ENCODE peak calls at places on chromosomes 11 and 22, in four cellular contexts. Y is omental fat pad, P is AG08396, H is GM19239. X is an unnamed sample.

GRCh38 chr11:65310756-65311155 is 3.9 kb upstream of the CDC42EP2 start:
- DNase-seq in Y (no peak), H (no peak), P (no peak), X (no peak)

GRCh38 chr11:68840661-68841653 is 759 bp downstream of the CPT1A start:
- DNase-seq in P (peak), Y (no peak), H (no peak), X (peak)

GRCh38 chr11:67556244-67556643 is 27.4 kb upstream of the GSTP1 start:
- DNase-seq in Y (no peak), H (no peak), P (no peak), X (no peak)

GRCh38 chr11:6705905-6706535 is 22.9 kb upstream of the MRPL17 start:
- DNase-seq in P (peak), Y (peak), H (peak), X (peak)

GRCh38 chr11:123839131-123839530 is 33.0 kb upstream of the OR6M1 start:
- DNase-seq in P (no peak), H (no peak), Y (no peak), X (no peak)

GRCh38 chr22:41445171-41446056 is 1.2 kb downstream of the TOB2 start:
- DNase-seq in H (no peak), P (no peak), Y (no peak), X (no peak)

GRCh38 chr22:22037229-22037628 is 54.6 kb upstream of the TOP3B start:
- DNase-seq in H (no peak), P (no peak), Y (no peak), X (no peak)

GRCh38 chr11:122398167-122398566 is 257.4 kb upstream of the UBASH3B start:
- DNase-seq in Y (no peak), P (no peak), H (no peak), X (no peak)

GRCh38 chr22:33438273-33438672 is 380.1 kb upstream of the SYN3 start:
- DNase-seq in H (no peak), Y (no peak), P (peak), X (peak)

GRCh38 chr11:86547727-86548126 is 124.7 kb downstream of the ME3 start:
- DNase-seq in Y (no peak), H (no peak), P (no peak), X (no peak)

GRCh38 chr11:126594921-126595367 is 239.5 kb downstream of the ST3GAL4 start:
- DNase-seq in P (no peak), H (no peak), Y (no peak), X (no peak)

GRCh38 chr11:73384871-73385692 is 8.9 kb downstream of the RELT start:
- DNase-seq in Y (no peak), P (no peak), H (peak), X (no peak)

GRCh38 chr11:108593214-108593909 is at the start of gene EXPH5:
- DNase-seq in P (peak), Y (peak), H (peak), X (peak)

GRCh38 chr11:45485070-45485716 is 180.2 kb downstream of the CHST1 start:
- DNase-seq in Y (no peak), P (no peak), H (no peak), X (no peak)

GRCh38 chr11:15923169-15923568 is 433.2 kb downstream of the SOX6 start:
- DNase-seq in Y (no peak), P (no peak), H (no peak), X (no peak)

GRCh38 chr11:113664069-113664980 is 41.8 kb downstream of the TMPRSS5 start:
- DNase-seq in H (no peak), Y (no peak), P (no peak), X (peak)

GRCh38 chr22:26139320-26139719 is 29.9 kb upstream of the SEZ6L start:
- DNase-seq in P (no peak), H (no peak), Y (no peak), X (no peak)

GRCh38 chr11:66343176-66343575 is 1.7 kb downstream of the BRMS1 start:
- DNase-seq in H (no peak), Y (no peak), P (no peak), X (no peak)

GRCh38 chr11:102599642-102600261 is 25.4 kb downstream of the MMP20 start:
- DNase-seq in P (peak), H (peak), Y (no peak), X (peak)

GRCh38 chr11:66868726-66869291 is 11.9 kb downstream of the LRFN4 start:
- DNase-seq in Y (no peak), H (peak), P (no peak), X (no peak)

GRCh38 chr11:112016088-112016764 is 9.0 kb upstream of the DLAT start:
- DNase-seq in H (no peak), Y (no peak), P (peak), X (no peak)

GRCh38 chr11:128603003-128603715 is 15.8 kb upstream of the ETS1 start:
- DNase-seq in P (no peak), H (no peak), Y (no peak), X (no peak)

GRCh38 chr11:61771195-61771894 is 18.9 kb downstream of the MYRF start:
- DNase-seq in H (no peak), P (no peak), Y (no peak), X (no peak)

GRCh38 chr11:122850076-122850631 is 11.9 kb downstream of the CRTAM start:
- DNase-seq in P (no peak), H (no peak), Y (no peak), X (no peak)

GRCh38 chr11:22234743-22235142 is 41.9 kb downstream of the ANO5 start:
- DNase-seq in P (no peak), Y (no peak), H (no peak), X (no peak)

GRCh38 chr22:37237371-37238268 is 6.4 kb downstream of the RAC2 start:
- DNase-seq in Y (no peak), H (no peak), P (no peak), X (no peak)

GRCh38 chr11:3995307-3995706 is 99.3 kb upstream of the RRM1 start:
- DNase-seq in Y (no peak), P (no peak), H (no peak), X (no peak)

GRCh38 chr11:75768112-75768908 is at the start of gene DGAT2:
- DNase-seq in H (peak), Y (no peak), P (peak), X (peak)

GRCh38 chr11:1398506-1399235 is 8.9 kb downstream of the BRSK2 start:
- DNase-seq in P (no peak), Y (no peak), H (no peak), X (no peak)

GRCh38 chr22:24008381-24009226 is 2.5 kb upstream of the CABIN1 start:
- DNase-seq in H (no peak), Y (no peak), P (no peak), X (no peak)

GRCh38 chr11:117980716-117981115 is 5.5 kb upstream of the IL10RA start:
- DNase-seq in H (no peak), Y (no peak), P (no peak), X (no peak)

GRCh38 chr11:72812968-72813739 is 1.1 kb upstream of the ATG16L2 start:
- DNase-seq in P (peak), Y (no peak), H (no peak), X (peak)